ENCODE peak calls at places on chromosomes 6 and 20, in four cellular contexts. O, W, Q and X are unnamed samples.

GRCh38 chr20:45090481-45090880 is 10.4 kb downstream of the KCNS1 start:
- DNase-seq in O (no peak), W (no peak), Q (no peak), X (no peak)

GRCh38 chr6:14430218-14430617 is 312.6 kb downstream of the CD83 start:
- DNase-seq in O (no peak), W (no peak), Q (no peak), X (no peak)

GRCh38 chr6:163356324-163356723 is 58.2 kb upstream of the QKI start:
- DNase-seq in O (peak), W (no peak), Q (no peak), X (peak)

GRCh38 chr20:57330998-57331397 is 1.4 kb downstream of the SPO11 start:
- DNase-seq in O (no peak), W (no peak), Q (no peak), X (no peak)

GRCh38 chr20:9458075-9458818 is 56.1 kb upstream of the LAMP5 start:
- DNase-seq in O (peak), W (no peak), Q (no peak), X (no peak)

GRCh38 chr6:42555477-42556457 is 8.1 kb upstream of the UBR2 start:
- DNase-seq in O (no peak), W (no peak), Q (peak), X (no peak)

GRCh38 chr6:144462058-144462457 is 176.9 kb downstream of the UTRN start:
- DNase-seq in O (no peak), W (no peak), Q (no peak), X (no peak)

GRCh38 chr6:35370124-35370741 is 27.9 kb downstream of the PPARD start:
- DNase-seq in O (peak), W (peak), Q (peak), X (no peak)

GRCh38 chr20:37458761-37459160 is 62.3 kb upstream of the NNAT start:
- DNase-seq in O (no peak), W (no peak), Q (no peak), X (no peak)